ENCODE peak calls at places on chromosomes 11 and 22, in nine cellular contexts. P, V, Z, G, X, J, Y, T and E are unnamed samples.
A peak's percentile ranks its signal among the peaks of the same experiment; 100 is the strongest.

GRCh38 chr11:8713760-8714159 is 31.2 kb downstream of the RPL27A start:
- DNase-seq in T (no peak), V (no peak), Y (no peak), Z (no peak), G (no peak), X (no peak), P (no peak), J (no peak), E (no peak)

GRCh38 chr11:36243641-36244040 is 45.6 kb downstream of the COMMD9 start:
- DNase-seq in Y (no peak), V (no peak), T (no peak), J (no peak), X (no peak), P (no peak), Z (no peak), G (no peak), E (no peak)

GRCh38 chr11:27330633-27331270 is 32.3 kb downstream of the CCDC34 start:
- DNase-seq in T (no peak), G (no peak), Z (no peak), V (no peak), X (no peak), J (no peak), Y (no peak), P (no peak), E (no peak)

GRCh38 chr11:34899633-34900016 is 16.6 kb downstream of the APIP start:
- DNase-seq in Z (no peak), J (peak; percentile 12), G (no peak), T (no peak), V (no peak), P (no peak), X (no peak), Y (peak; percentile 4), E (no peak)

GRCh38 chr22:46148336-46148735 is 2.0 kb upstream of the PPARA start:
- DNase-seq in G (no peak), V (no peak), J (no peak), P (no peak), X (no peak), Z (peak; percentile 88), Y (no peak), T (no peak), E (no peak)

GRCh38 chr11:119673389-119674336 is 55.3 kb downstream of the NECTIN1 start:
- DNase-seq in X (no peak), G (no peak), V (no peak), P (no peak), Z (peak; percentile 56), T (no peak), Y (peak; percentile 16), J (no peak), E (no peak)

GRCh38 chr11:78577495-78577894 is 2.8 kb upstream of the NARS2 start:
- DNase-seq in V (no peak), X (no peak), P (no peak), J (no peak), T (no peak), G (no peak), Y (no peak), Z (no peak), E (no peak)

GRCh38 chr11:130400793-130401483 is 27.5 kb downstream of the ADAMTS8 start:
- DNase-seq in V (no peak), G (no peak), P (peak; percentile 94), X (no peak), T (no peak), Y (no peak), Z (no peak), J (no peak), E (no peak)

GRCh38 chr22:45997775-45998637 is 21.0 kb upstream of the WNT7B start:
- DNase-seq in Z (no peak), P (no peak), G (no peak), X (no peak), Y (no peak), V (no peak), J (no peak), T (no peak), E (no peak)

GRCh38 chr11:2441171-2441570 is 3.1 kb downstream of the TRPM5 start:
- DNase-seq in Z (no peak), Y (no peak), X (no peak), G (no peak), T (no peak), V (no peak), P (no peak), J (no peak), E (no peak)

GRCh38 chr22:35172452-35172851 is 84.8 kb upstream of the HMGXB4 start:
- DNase-seq in P (no peak), Z (no peak), J (peak; percentile 96), G (no peak), V (no peak), T (no peak), X (no peak), Y (no peak), E (no peak)

GRCh38 chr11:90220391-90220790 is 2.5 kb downstream of the CHORDC1 start:
- DNase-seq in P (peak; percentile 78), Y (no peak), J (no peak), V (no peak), Z (no peak), X (no peak), G (no peak), T (peak; percentile 46), E (no peak)

GRCh38 chr11:70627219-70627618 is 228.9 kb downstream of the CTTN start:
- DNase-seq in Y (no peak), G (no peak), J (no peak), X (no peak), Z (no peak), V (no peak), T (no peak), P (no peak), E (no peak)

GRCh38 chr11:61489833-61490585 is 18.5 kb upstream of the LRRC10B start:
- DNase-seq in Y (no peak), X (no peak), T (peak; percentile 59), G (no peak), J (no peak), P (no peak), V (no peak), Z (peak; percentile 91), E (no peak)

GRCh38 chr11:75442161-75442885 is 9.3 kb upstream of the KLHL35 start:
- DNase-seq in J (no peak), Z (no peak), G (no peak), Y (no peak), T (no peak), P (no peak), X (no peak), V (no peak), E (no peak)

GRCh38 chr11:97751405-97751804 is 1269.3 kb upstream of the CNTN5 start:
- DNase-seq in V (no peak), G (no peak), X (no peak), J (no peak), Y (no peak), T (no peak), P (no peak), Z (no peak), E (no peak)

GRCh38 chr11:63906585-63906984 is 10.4 kb downstream of the RCOR2 start:
- DNase-seq in G (no peak), X (no peak), Y (peak; percentile 32), T (no peak), V (no peak), J (peak; percentile 12), Z (no peak), P (peak; percentile 33), E (no peak)

GRCh38 chr11:2776351-2777061 is 76.7 kb upstream of the KCNQ1OT1 start:
- DNase-seq in Y (no peak), J (no peak), Z (peak; percentile 42), X (peak; percentile 10), G (no peak), V (no peak), P (no peak), T (no peak), E (peak; percentile 11)

GRCh38 chr11:5992604-5993251 is 5.9 kb upstream of the OR52L1 start:
- DNase-seq in X (no peak), G (no peak), J (no peak), Y (no peak), V (no peak), T (peak; percentile 4), Z (no peak), P (peak; percentile 16), E (no peak)

GRCh38 chr11:128684582-128685382 is 9.1 kb upstream of the FLI1 start:
- DNase-seq in J (no peak), Z (no peak), P (no peak), Y (no peak), T (no peak), V (no peak), G (no peak), X (no peak), E (no peak)